ENCODE peak calls at places on chromosomes 12 and 14, in six cellular contexts. I is fibroblast of lung, G is ascending aorta, C is AG04449, W is heart left ventricle, F is adrenal gland. E is an unnamed sample.

GRCh38 chr14:94394594-94395305 is 6.3 kb upstream of the SERPINA1 start:
- DNase-seq in I (peak), G (peak), C (no peak), W (peak), F (peak), E (no peak)

GRCh38 chr14:103157969-103158368 is 34.7 kb downstream of the TNFAIP2 start:
- DNase-seq in I (no peak), G (no peak), C (no peak), W (no peak), F (no peak), E (no peak)

GRCh38 chr12:17609152-17609551 is 480.8 kb downstream of the RERGL start:
- DNase-seq in I (peak), G (no peak), C (no peak), W (no peak), F (no peak), E (no peak)

GRCh38 chr12:103780093-103780440 is 61.0 kb downstream of the NT5DC3 start:
- DNase-seq in I (peak), G (no peak), C (no peak), W (no peak), F (no peak), E (no peak)

GRCh38 chr14:33357225-33358010 is 418.7 kb downstream of the NPAS3 start:
- DNase-seq in I (no peak), G (no peak), C (no peak), W (no peak), F (no peak), E (no peak)

GRCh38 chr12:132536102-132536876 is 46.3 kb downstream of the FBRSL1 start:
- DNase-seq in I (no peak), G (no peak), C (no peak), W (no peak), F (no peak), E (no peak)

GRCh38 chr12:69196302-69197288 is 42.8 kb upstream of the CPSF6 start:
- DNase-seq in I (no peak), G (no peak), C (no peak), W (no peak), F (peak), E (no peak)

GRCh38 chr14:63492391-63492790 is 50.8 kb downstream of the PPP2R5E start:
- DNase-seq in I (peak), G (no peak), C (peak), W (no peak), F (no peak), E (no peak)

GRCh38 chr12:14892726-14893442 is 7.2 kb upstream of the MGP start:
- DNase-seq in I (no peak), G (peak), C (no peak), W (peak), F (peak), E (no peak)
- TF ChIP-seq CTCF in I (peak), G (no peak), C (no peak), W (no peak), F (peak), E (no peak)

GRCh38 chr14:77124345-77125274 is 17.0 kb downstream of the ZDHHC22 start:
- DNase-seq in I (peak), G (no peak), C (no peak), W (peak), F (peak), E (no peak)
- TF ChIP-seq CTCF in I (peak), G (peak), C (peak), W (no peak), F (peak), E (no peak)

GRCh38 chr12:237026-237815 is 23.3 kb upstream of the SLC6A12 start:
- DNase-seq in I (no peak), G (no peak), C (no peak), W (no peak), F (no peak), E (no peak)
- TF ChIP-seq CTCF in I (no peak), G (no peak), C (no peak), W (no peak), F (no peak), E (no peak)

DNA sequence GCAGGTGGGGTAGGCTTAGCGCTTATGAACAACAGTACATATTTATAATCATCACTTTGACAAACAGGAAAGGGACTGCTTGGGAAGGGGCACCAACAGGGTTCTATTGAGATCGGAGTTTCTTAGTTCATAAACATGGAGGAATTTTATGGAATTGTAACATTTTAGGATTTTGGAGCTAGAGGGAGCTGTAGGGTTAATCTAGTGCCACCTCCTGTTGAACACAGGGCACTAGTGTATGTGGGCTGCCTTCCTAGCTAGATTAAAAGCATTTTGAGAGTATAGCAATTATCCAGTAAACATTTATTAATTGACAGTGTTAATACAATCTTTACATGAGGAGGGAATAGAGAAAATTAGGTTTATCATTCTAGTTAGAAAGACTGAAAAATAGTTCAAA is 23.1 kb upstream of the TBC1D30 start:
- DNase-seq in I (no peak), G (no peak), C (no peak), W (no peak), F (no peak), E (no peak)
- TF ChIP-seq CTCF in I (peak), G (no peak), C (peak), W (no peak), F (no peak), E (no peak)

GRCh38 chr12:67068204-67068731 is 200.9 kb upstream of the CAND1 start:
- DNase-seq in I (no peak), G (no peak), C (no peak), W (no peak), F (no peak), E (no peak)

GRCh38 chr12:67067453-67068203 is 201.5 kb upstream of the CAND1 start:
- DNase-seq in I (no peak), G (no peak), C (no peak), W (no peak), F (no peak), E (no peak)

GRCh38 chr12:67070307-67070600 is 198.9 kb upstream of the CAND1 start:
- DNase-seq in I (no peak), G (no peak), C (no peak), W (no peak), F (no peak), E (no peak)

GRCh38 chr12:67069451-67070306 is 199.5 kb upstream of the CAND1 start:
- DNase-seq in I (peak), G (no peak), C (no peak), W (no peak), F (peak), E (no peak)

GRCh38 chr12:67068773-67069450 is 200.2 kb upstream of the CAND1 start:
- DNase-seq in I (peak), G (no peak), C (no peak), W (no peak), F (peak), E (no peak)
- TF ChIP-seq CTCF in I (no peak), G (no peak), C (no peak), W (no peak), F (no peak), E (no peak)

GRCh38 chr14:50262865-50263264 is 31.5 kb upstream of the SOS2 start:
- DNase-seq in I (no peak), G (no peak), C (no peak), W (no peak), F (no peak), E (no peak)
- TF ChIP-seq CTCF in I (no peak), G (no peak), C (no peak), W (no peak), F (no peak), E (no peak)

E was measured in omental fat pad.